ENCODE peak calls at places on chromosomes 3 and 15, in five cellular contexts. C is fibroblast of lung, B is GM23248, E is PC-9, Z is neural progenitor cell. R is an unnamed sample.

GRCh38 chr15:99504071-99504822 is 61.5 kb upstream of the MEF2A start:
- DNase-seq in C (no peak), B (no peak), E (no peak), Z (no peak), R (no peak)

GRCh38 chr15:94036156-94036555 is 195.2 kb upstream of the MCTP2 start:
- DNase-seq in C (no peak), B (peak), E (no peak), Z (peak), R (no peak)

GRCh38 chr3:131349946-131350347 is 31.6 kb upstream of the NUDT16 start:
- DNase-seq in C (peak), B (peak), E (peak), Z (no peak), R (no peak)

GRCh38 chr3:8576841-8577553 is 67.6 kb downstream of the SSUH2 start:
- DNase-seq in C (peak), B (peak), E (no peak), Z (no peak), R (no peak)

GRCh38 chr15:65077291-65077980 is 890 bp downstream of the KBTBD13 start:
- DNase-seq in C (no peak), B (no peak), E (no peak), Z (no peak), R (no peak)

GRCh38 chr3:71681224-71681668 is 44.0 kb downstream of the EIF4E3 start:
- DNase-seq in C (peak), B (peak), E (peak), Z (peak), R (no peak)

GRCh38 chr3:64668582-64669510 is 19.0 kb downstream of the ADAMTS9 start:
- DNase-seq in C (no peak), B (no peak), E (no peak), Z (no peak), R (no peak)

GRCh38 chr3:9280477-9281219 is 31.2 kb upstream of the SRGAP3 start:
- DNase-seq in C (peak), B (peak), E (no peak), Z (peak), R (no peak)

GRCh38 chr3:126678691-126679317 is 23.9 kb upstream of the TXNRD3 start:
- DNase-seq in C (no peak), B (no peak), E (no peak), Z (peak), R (no peak)

DNA sequence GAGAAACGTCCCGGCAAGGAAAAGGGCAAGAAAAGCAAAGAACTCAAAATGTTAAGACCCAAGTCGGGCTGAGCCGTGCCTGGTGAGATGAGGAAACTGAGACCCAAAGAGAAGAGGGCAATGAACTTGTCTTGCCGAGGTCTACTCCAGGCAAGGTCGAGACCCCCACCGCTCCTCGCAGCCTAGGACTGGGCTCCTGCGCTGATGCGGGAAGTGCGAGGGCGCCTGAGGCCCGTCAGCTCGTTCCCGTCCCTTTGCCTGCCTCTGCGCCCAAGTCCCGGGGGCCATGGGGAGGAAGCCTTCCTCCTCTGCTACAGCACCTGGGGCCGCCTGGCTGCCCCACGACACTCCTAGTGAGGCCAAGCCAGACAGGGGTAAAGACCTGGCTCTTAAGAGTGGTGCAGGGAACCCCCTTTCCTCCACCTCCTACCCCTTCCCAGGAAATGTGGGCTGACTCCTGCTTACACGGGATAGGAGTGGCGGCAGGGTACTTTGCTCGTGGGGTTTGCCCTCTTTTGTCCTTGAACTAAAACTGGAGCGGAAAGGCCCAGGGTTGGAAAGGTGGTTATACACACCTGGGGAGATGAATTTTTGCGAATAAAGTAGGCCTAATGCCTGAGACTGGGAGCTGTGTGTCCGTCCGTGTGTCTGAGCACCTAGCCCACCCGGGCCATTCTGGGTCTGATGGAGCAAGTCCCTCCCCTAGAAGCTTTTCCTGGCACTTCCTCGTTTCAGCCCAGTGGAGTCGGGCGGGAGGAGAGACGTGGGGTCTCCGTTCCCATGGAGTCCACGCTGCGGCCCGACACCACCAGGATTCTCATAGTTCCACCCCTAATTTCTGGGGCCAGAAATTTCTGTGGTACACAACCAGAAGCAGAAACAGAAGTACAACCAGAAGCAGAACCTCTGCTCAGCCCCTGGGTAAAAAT is 1.1 kb upstream of the MEGF11 start:
- DNase-seq in C (no peak), B (no peak), E (no peak), Z (peak), R (no peak)
- TF ChIP-seq EZH2 in C (peak), B (no peak), E (no peak), Z (peak), R (no peak)

DNA sequence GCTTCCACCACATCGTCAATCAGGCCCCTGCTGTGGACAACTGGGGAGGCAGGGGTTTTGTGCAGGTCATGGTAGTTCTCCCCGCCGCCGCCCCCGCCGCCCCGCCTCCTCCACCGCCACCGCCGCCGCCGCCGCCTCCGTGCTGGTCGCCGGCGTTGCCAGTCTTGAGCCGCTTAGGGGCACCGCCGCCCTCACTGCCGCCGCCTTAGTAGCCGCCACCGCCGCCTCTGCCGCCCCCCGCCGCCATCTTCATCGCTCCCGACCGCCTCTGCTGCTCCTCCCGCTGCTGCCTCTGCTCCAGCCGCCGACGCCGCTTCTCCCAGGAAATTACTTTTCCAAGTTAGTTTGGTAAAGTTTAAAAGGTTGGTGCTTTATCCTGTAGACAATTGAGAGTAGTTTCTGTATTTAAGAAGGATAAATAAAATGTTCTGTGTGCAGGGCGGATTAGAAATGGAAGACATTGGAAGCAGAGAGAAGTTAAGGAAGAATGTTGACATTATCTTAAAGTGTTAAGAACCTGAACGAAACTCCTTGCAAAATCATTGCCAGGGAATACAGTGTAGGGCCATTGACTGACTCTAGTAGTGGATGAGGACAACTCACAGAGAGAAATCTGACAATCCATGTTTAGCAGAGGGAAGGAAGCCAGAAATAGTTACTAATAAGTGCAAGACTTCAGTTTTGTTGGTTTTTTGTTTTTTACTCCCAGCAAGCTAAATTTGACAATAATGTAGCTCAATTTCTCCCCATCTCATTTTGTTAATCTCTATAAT is 53.0 kb upstream of the GOLGA8A start:
- DNase-seq in C (no peak), B (no peak), E (no peak), Z (peak), R (no peak)
- TF ChIP-seq EZH2 in C (no peak), B (no peak), E (no peak), Z (peak), R (no peak)

GRCh38 chr3:183178512-183178832 is 15.9 kb upstream of the LAMP3 start:
- DNase-seq in C (no peak), B (no peak), E (no peak), Z (no peak), R (no peak)
- TF ChIP-seq EZH2 in C (no peak), B (no peak), E (no peak), Z (no peak), R (peak)

GRCh38 chr15:41506796-41507341 is 6.8 kb downstream of the LTK start:
- DNase-seq in C (no peak), B (no peak), E (no peak), Z (no peak), R (no peak)
- TF ChIP-seq EZH2 in C (no peak), B (no peak), E (no peak), Z (no peak), R (no peak)